ENCODE peak calls at places on chromosomes 2 and 18, in four cellular contexts. A, W, Z and X are unnamed samples.
A peak's percentile ranks its signal among the peaks of the same experiment; 100 is the strongest.

GRCh38 chr2:149648282-149649030 is 60.9 kb upstream of the MMADHC start:
- DNase-seq in W (no peak), A (peak; percentile 97), Z (no peak), X (peak; percentile 98)

GRCh38 chr2:204451766-204452165 is 93.5 kb upstream of the PARD3B start:
- DNase-seq in A (no peak), Z (no peak), W (no peak), X (no peak)

GRCh38 chr2:167331636-167332232 is 443.5 kb downstream of the XIRP2 start:
- DNase-seq in W (no peak), A (no peak), Z (peak; percentile 85), X (no peak)

GRCh38 chr2:108593547-108594098 is 59.4 kb downstream of the LIMS1 start:
- DNase-seq in W (no peak), A (peak; percentile 61), Z (no peak), X (peak; percentile 95)

GRCh38 chr2:96106991-96107882 is 9.1 kb downstream of the ADRA2B start:
- DNase-seq in W (peak; percentile 26), Z (no peak), A (no peak), X (no peak)

GRCh38 chr2:189163889-189164288 is 15.7 kb downstream of the COL5A2 start:
- DNase-seq in Z (no peak), A (peak; percentile 63), W (no peak), X (peak; percentile 72)

GRCh38 chr2:241559489-241560180 is 1.1 kb downstream of the BOK start:
- DNase-seq in A (peak; percentile 51), W (peak; percentile 63), Z (peak; percentile 75), X (peak; percentile 42)

GRCh38 chr2:9773905-9774239 is 69.4 kb upstream of the TAF1B start:
- DNase-seq in A (no peak), W (no peak), Z (no peak), X (no peak)

GRCh38 chr2:201432038-201432437 is 19.2 kb downstream of the TRAK2 start:
- DNase-seq in Z (no peak), A (peak; percentile 22), W (no peak), X (peak; percentile 62)

GRCh38 chr2:29119211-29119610 is 4.0 kb downstream of the CLIP4 start:
- DNase-seq in Z (no peak), W (no peak), A (no peak), X (no peak)

GRCh38 chr2:171083426-171083825 is 77.3 kb downstream of the TLK1 start:
- DNase-seq in A (no peak), W (no peak), Z (no peak), X (no peak)

GRCh38 chr2:207819839-207820784 is 50.4 kb upstream of the FZD5 start:
- DNase-seq in W (peak; percentile 47), Z (no peak), A (no peak), X (no peak)

GRCh38 chr2:22282215-22282614 is 1102.8 kb upstream of the KLHL29 start:
- DNase-seq in A (peak; percentile 28), Z (no peak), W (no peak), X (no peak)

GRCh38 chr18:51226068-51226467 is 28.6 kb upstream of the MEX3C start:
- DNase-seq in W (no peak), Z (no peak), A (no peak), X (no peak)

GRCh38 chr2:174248998-174249592 is 763 bp upstream of the OLA1 start:
- DNase-seq in A (no peak), W (no peak), Z (no peak), X (no peak)

GRCh38 chr2:104850322-104851184 is 3.4 kb upstream of the POU3F3 start:
- DNase-seq in A (no peak), W (no peak), Z (peak; percentile 64), X (no peak)

GRCh38 chr2:160730296-160730995 is 236.8 kb upstream of the RBMS1 start:
- DNase-seq in Z (no peak), W (no peak), A (no peak), X (peak; percentile 38)

GRCh38 chr18:23623040-23623439 is 36.7 kb upstream of the NPC1 start:
- DNase-seq in W (no peak), A (no peak), Z (no peak), X (no peak)

GRCh38 chr2:66236067-66236705 is 198.7 kb upstream of the MEIS1 start:
- DNase-seq in A (no peak), Z (no peak), W (no peak), X (no peak)

GRCh38 chr2:24337958-24338357 is 22.4 kb downstream of the ITSN2 start:
- DNase-seq in A (no peak), W (no peak), Z (no peak), X (no peak)

GRCh38 chr2:219109468-219109867 is 48.7 kb upstream of the IHH start:
- DNase-seq in Z (peak; percentile 54), A (no peak), W (no peak), X (no peak)

GRCh38 chr2:142682528-142682927 is 194.9 kb upstream of the KYNU start:
- DNase-seq in W (no peak), A (peak; percentile 65), Z (no peak), X (peak; percentile 1)

DNA sequence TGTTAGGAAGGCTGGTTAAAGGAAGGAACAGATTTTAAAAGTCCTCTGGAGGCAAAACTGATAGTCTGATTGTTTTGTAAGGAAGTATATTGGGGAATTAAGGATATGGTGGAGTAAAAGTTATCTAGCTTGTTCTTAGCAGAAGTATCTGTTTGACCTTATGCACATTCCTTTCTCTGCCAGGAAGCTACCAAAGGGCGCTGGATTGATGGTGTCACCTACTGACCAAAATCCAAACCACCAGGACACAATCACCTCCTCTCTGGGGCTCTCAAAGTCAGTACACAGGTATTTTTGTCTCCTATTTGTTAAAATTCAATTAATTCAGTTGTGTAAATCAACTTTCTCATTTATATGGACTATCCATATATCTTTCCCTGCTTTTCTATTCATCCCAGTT is 484.5 kb downstream of the NUP35 start:
- DNase-seq in Z (no peak), W (no peak), A (no peak), X (no peak)
- TF ChIP-seq CTCF in Z (no peak), W (no peak), A (no peak), X (no peak)

GRCh38 chr2:213104903-213105202 is 46.6 kb downstream of the IKZF2 start:
- DNase-seq in W (no peak), A (no peak), Z (no peak), X (no peak)
- H3K4me3 ChIP-seq in W (no peak overlapping the region), A (no peak overlapping the region), Z (no peak overlapping the region), X (no peak overlapping the region)

GRCh38 chr2:18522484-18523146 is 37.8 kb downstream of the RDH14 start:
- DNase-seq in W (no peak), A (no peak), Z (no peak), X (peak; percentile 31)

GRCh38 chr2:18526429-18526828 is 34.0 kb downstream of the RDH14 start:
- DNase-seq in Z (no peak), W (no peak), A (no peak), X (peak; percentile 37)

GRCh38 chr2:18527822-18528221 is 32.6 kb downstream of the RDH14 start:
- DNase-seq in Z (no peak), W (no peak), A (no peak), X (no peak)

GRCh38 chr2:18521084-18521483 is 39.4 kb downstream of the RDH14 start:
- DNase-seq in A (no peak), Z (no peak), W (no peak), X (no peak)

DNA sequence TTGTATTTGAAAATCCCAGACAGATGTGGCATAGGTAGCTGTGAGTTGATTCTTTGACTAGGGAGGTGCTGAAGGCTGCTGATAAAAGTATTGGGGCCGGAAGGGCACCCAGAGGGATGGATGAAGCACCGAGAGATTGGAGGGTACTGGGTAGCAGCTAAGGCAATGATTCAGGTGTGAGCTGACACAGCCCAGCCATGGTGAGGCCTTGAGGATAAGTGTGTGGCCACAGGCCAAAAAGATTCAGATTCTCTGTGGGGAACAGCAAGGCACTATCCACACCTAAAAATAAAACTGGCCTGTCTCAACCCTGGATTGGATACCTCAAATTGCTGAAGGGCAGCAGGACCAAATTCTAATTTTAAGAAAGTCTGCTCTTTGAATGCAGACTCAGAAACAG is 35.2 kb downstream of the RDH14 start:
- DNase-seq in A (no peak), W (no peak), Z (no peak), X (no peak)
- TF ChIP-seq CTCF in A (no peak), W (no peak), Z (no peak), X (no peak)

GRCh38 chr2:119283873-119284331 is 60.3 kb downstream of the STEAP3 start:
- DNase-seq in A (peak; percentile 65), Z (no peak), W (no peak), X (peak; percentile 95)
- H3K4me3 ChIP-seq in A (no peak overlapping the region), Z (no peak overlapping the region), W (no peak overlapping the region), X (peak overlapping the region; percentile 26)

GRCh38 chr2:237742191-237742590 is 56.4 kb upstream of the RBM44 start:
- DNase-seq in A (no peak), W (no peak), Z (no peak), X (no peak)
- TF ChIP-seq CTCF in A (no peak), W (no peak), Z (no peak), X (no peak)

DNA sequence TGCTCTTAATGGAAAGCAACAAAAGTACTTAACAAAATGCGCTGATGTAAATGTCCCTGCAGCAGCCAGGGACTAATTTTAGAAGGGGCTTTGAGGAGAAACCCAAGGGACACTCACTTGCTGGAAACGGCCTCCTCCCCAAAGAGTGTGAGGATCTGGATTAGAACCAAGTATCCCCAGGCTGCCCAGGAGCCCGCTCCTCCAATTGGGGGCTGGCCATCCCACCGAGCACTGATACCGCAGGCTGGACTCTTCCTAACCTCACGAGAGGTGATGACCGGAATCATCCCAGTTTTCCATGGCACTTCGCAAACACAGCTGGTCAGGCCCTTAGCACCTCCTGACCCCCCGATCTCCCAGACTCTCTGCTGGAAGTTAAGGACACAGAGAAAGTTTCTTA is 87.6 kb downstream of the HDAC4 start:
- DNase-seq in Z (no peak), W (peak; percentile 38), A (no peak), X (no peak)
- H3K4me3 ChIP-seq in Z (no peak overlapping the region), W (no peak overlapping the region), A (no peak overlapping the region), X (no peak overlapping the region)

GRCh38 chr2:223954401-223954800 is 2.9 kb upstream of the MRPL44 start:
- DNase-seq in W (no peak), Z (no peak), A (peak; percentile 62), X (peak; percentile 79)
- TF ChIP-seq CTCF in W (no peak), Z (no peak), A (no peak), X (no peak)

DNA sequence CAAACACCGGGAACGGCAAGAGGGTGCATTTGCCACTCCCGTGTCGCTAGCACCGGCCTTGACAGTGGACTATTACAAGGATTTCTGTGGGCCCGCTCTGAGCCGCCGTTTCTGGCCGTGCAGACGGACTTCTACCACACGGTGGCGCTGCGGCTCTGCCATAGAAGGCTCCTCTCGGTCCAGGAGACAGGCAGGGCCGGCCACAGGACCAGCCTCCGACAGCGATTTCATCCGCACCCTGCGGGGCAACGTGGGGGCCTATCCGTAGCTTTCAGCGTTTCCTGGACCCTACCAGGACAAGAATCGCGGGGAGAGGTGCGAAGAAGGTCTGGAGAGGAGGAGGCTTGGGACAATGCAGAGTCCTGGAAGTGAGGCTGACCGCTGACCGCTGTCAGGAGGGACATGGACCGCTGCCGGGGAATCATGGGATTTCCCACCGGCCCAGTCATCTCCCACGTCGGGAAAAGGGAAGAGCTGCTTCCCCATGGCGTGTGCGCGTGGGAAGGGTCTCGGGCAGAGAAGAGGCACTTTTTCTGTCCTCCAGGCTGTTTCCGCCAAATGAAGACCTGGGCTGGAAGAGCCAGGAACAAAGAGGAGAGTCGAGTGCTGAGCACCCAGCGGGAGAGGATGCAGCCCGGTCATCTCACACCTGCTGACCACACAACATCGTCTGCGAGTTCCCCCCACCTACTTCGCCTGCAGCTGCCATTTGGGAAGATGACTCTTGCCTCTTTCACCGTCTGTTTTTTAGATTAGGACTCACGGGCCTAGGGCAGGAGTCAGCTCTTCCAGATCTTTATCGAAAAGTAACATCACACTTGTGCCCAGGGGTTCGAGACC is 35.5 kb upstream of the HAAO start:
- DNase-seq in W (peak; percentile 96), A (peak; percentile 83), Z (peak; percentile 97), X (peak; percentile 76)
- H3K4me3 ChIP-seq in W (peak overlapping the region; percentile 35), A (no peak overlapping the region), Z (no peak overlapping the region), X (peak overlapping the region; percentile 39)